ENCODE peak calls at places on chromosomes 13 and 19, in nine cellular contexts. Q is Peyer's patch, P is HCT116, I is IMR-90, H is astrocyte of the spinal cord, M is lower leg skin, V is esophagus squamous epithelium, R is brain microvascular endothelial cell, W is transverse colon. X is an unnamed sample.

GRCh38 chr19:52923782-52924593 is 760 bp upstream of the ZNF888 start:
- DNase-seq in I (no peak), H (no peak), W (peak), P (no peak), Q (peak), V (no peak), M (peak), R (peak), X (peak)

GRCh38 chr13:77916481-77916880 is 2.1 kb downstream of the EDNRB start:
- DNase-seq in R (no peak), V (no peak), W (no peak), M (no peak), H (no peak), I (no peak), P (no peak), Q (no peak), X (no peak)

GRCh38 chr13:74325106-74325505 is 190.9 kb upstream of the KLF12 start:
- DNase-seq in W (no peak), V (no peak), P (no peak), R (peak), H (peak), M (no peak), I (peak), Q (no peak), X (no peak)

GRCh38 chr19:28289294-28290063 is 923.5 kb downstream of the UQCRFS1 start:
- DNase-seq in I (no peak), P (no peak), Q (no peak), V (no peak), H (peak), R (no peak), W (peak), M (no peak), X (no peak)

GRCh38 chr13:66915596-66916185 is 314.4 kb downstream of the PCDH9 start:
- DNase-seq in W (no peak), H (peak), I (peak), Q (no peak), M (no peak), P (no peak), V (no peak), R (peak), X (no peak)

GRCh38 chr13:99307648-99308339 is 595 bp upstream of the GPR183 start:
- DNase-seq in H (peak), P (no peak), I (peak), V (no peak), R (peak), W (peak), Q (peak), M (no peak), X (peak)

GRCh38 chr19:1853295-1854031 is 5.2 kb upstream of the REXO1 start:
- DNase-seq in P (peak), V (no peak), W (peak), M (peak), H (peak), Q (peak), R (peak), I (peak), X (peak)

GRCh38 chr19:6556480-6556879 is 25.7 kb downstream of the TNFSF9 start:
- DNase-seq in W (no peak), V (no peak), H (no peak), Q (no peak), R (peak), I (no peak), P (no peak), M (no peak), X (no peak)

GRCh38 chr13:46586766-46587509 is 34.0 kb downstream of the LRCH1 start:
- DNase-seq in V (no peak), M (no peak), P (no peak), W (no peak), R (no peak), I (no peak), H (no peak), Q (no peak), X (no peak)

GRCh38 chr19:34452671-34453253 is 24.6 kb downstream of the UBA2 start:
- DNase-seq in I (peak), M (no peak), P (no peak), Q (no peak), R (no peak), W (no peak), H (no peak), V (no peak), X (no peak)

GRCh38 chr13:83589816-83590215 is 292.5 kb downstream of the SLITRK1 start:
- DNase-seq in I (no peak), W (no peak), H (no peak), M (no peak), P (no peak), Q (no peak), V (no peak), R (no peak), X (no peak)

GRCh38 chr19:4568884-4569283 is 9.4 kb upstream of the SEMA6B start:
- DNase-seq in I (no peak), W (no peak), P (no peak), M (no peak), V (no peak), R (no peak), Q (no peak), H (no peak), X (no peak)

GRCh38 chr13:62706035-62706434 is 1290.4 kb upstream of the PCDH20 start:
- DNase-seq in Q (no peak), W (no peak), R (no peak), P (peak), M (no peak), I (peak), V (no peak), H (no peak), X (no peak)

GRCh38 chr13:28423010-28423409 is 71.9 kb downstream of the FLT1 start:
- DNase-seq in H (no peak), W (peak), R (no peak), Q (peak), P (no peak), I (no peak), V (no peak), M (peak), X (peak)

GRCh38 chr19:47124937-47125668 is 5.5 kb upstream of the SAE1 start:
- DNase-seq in R (peak), V (no peak), Q (no peak), P (peak), M (no peak), I (peak), W (no peak), H (peak), X (no peak)

GRCh38 chr19:32581704-32582164 is 744 bp downstream of the PDCD5 start:
- DNase-seq in R (peak), V (no peak), M (no peak), W (peak), P (no peak), Q (peak), I (peak), H (peak), X (no peak)

GRCh38 chr13:99650410-99650809 is 149.1 kb downstream of the TM9SF2 start:
- DNase-seq in I (no peak), V (no peak), Q (no peak), M (no peak), R (no peak), W (no peak), P (no peak), H (no peak), X (no peak)

GRCh38 chr13:99442273-99442895 is 58.9 kb upstream of the TM9SF2 start:
- DNase-seq in V (no peak), M (peak), R (peak), Q (peak), H (peak), W (peak), P (peak), I (peak), X (no peak)

GRCh38 chr13:77544365-77544764 is 8.9 kb downstream of the SCEL start:
- DNase-seq in I (no peak), V (no peak), Q (peak), P (no peak), M (peak), H (peak), R (peak), W (peak), X (peak)

GRCh38 chr19:33587150-33587549 is 34.6 kb upstream of the CHST8 start:
- DNase-seq in H (no peak), Q (no peak), W (no peak), M (no peak), P (no peak), I (no peak), R (no peak), V (no peak), X (no peak)

GRCh38 chr19:15378529-15379082 is 981 bp downstream of the AKAP8 start:
- DNase-seq in R (peak), W (peak), V (no peak), I (peak), Q (peak), P (no peak), H (peak), M (peak), X (peak)

GRCh38 chr13:45621950-45622349 is 6.4 kb upstream of the ERICH6B start:
- DNase-seq in Q (no peak), I (no peak), W (no peak), V (no peak), M (no peak), P (no peak), H (no peak), R (no peak), X (no peak)

GRCh38 chr19:51354103-51354741 is 12.0 kb downstream of the ETFB start:
- DNase-seq in M (no peak), H (no peak), R (peak), V (no peak), P (no peak), I (no peak), W (no peak), Q (no peak), X (no peak)
- TF ChIP-seq CTCF in M (no peak), H (no peak), R (no peak), V (no peak), P (no peak), I (no peak), W (no peak), Q (no peak), X (no peak)

GRCh38 chr13:20703785-20704458 is 423 bp downstream of the IL17D start:
- DNase-seq in H (peak), Q (peak), M (no peak), I (peak), W (peak), V (peak), P (peak), R (peak), X (peak)
- TF ChIP-seq CTCF in H (peak), Q (peak), M (no peak), I (peak), W (peak), V (no peak), P (no peak), R (peak), X (peak)

GRCh38 chr13:91291078-91291477 is 56.4 kb upstream of the MIR17HG start:
- DNase-seq in P (no peak), W (no peak), I (no peak), H (no peak), V (no peak), Q (no peak), R (no peak), M (no peak), X (no peak)
- TF ChIP-seq CTCF in P (no peak), W (no peak), I (no peak), H (no peak), V (no peak), Q (no peak), R (no peak), M (no peak), X (no peak)

DNA sequence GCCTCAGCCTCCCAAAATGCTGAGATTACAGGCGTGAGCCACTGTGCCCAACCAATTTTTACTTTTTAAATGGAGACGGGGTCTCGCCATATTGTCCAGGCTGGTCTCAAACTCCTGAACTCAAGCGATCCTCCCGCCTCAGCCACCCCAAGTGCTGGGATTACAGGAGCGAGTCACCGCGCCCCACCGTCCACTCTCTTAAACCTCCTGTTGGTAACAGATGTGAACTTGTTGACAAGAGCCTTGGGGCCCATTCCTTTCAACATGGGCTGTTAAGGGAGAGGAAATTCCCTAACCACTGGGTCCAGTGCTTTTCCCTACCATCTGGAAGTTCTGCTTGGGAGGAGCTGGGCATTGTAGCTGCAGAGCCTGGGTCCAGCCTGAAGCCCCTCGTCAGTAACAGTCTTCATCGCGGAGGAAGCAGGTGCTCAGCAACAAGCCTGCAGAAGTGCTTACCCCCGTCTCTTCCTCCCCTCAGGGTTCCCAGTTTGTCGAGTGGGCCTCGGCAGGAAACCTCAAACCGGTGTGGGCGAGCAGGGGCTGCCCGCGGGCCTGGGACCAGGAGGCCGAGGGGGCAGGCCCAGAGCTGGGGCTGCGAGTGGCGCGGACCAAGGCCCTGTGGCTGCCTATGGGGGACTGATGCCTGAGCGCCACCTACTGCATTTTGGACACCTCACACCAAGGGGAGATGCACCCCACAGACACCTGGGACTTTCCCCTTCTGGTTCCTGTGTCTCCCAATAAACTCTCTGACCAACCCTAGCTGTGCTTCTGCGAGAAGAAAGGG is 4.0 kb upstream of the FLT3LG start:
- DNase-seq in M (no peak), R (no peak), P (no peak), H (no peak), I (peak), W (peak), Q (peak), V (no peak), X (no peak)
- TF ChIP-seq CTCF in M (no peak), R (peak), P (peak), H (peak), I (no peak), W (peak), Q (peak), V (no peak), X (peak)

GRCh38 chr13:23570931-23571330 is 719 bp downstream of the TNFRSF19 start:
- DNase-seq in M (no peak), H (peak), I (peak), W (no peak), P (no peak), V (no peak), R (no peak), Q (no peak), X (no peak)
- TF ChIP-seq CTCF in M (no peak), H (peak), I (peak), W (no peak), P (no peak), V (no peak), R (peak), Q (no peak), X (no peak)

GRCh38 chr13:40679586-40679985 is 13.1 kb upstream of the FOXO1 start:
- DNase-seq in H (no peak), V (no peak), W (no peak), I (no peak), M (no peak), R (no peak), Q (no peak), P (no peak), X (no peak)

GRCh38 chr13:40677064-40677463 is 10.6 kb upstream of the FOXO1 start:
- DNase-seq in H (no peak), M (no peak), V (no peak), I (no peak), Q (no peak), P (no peak), W (no peak), R (no peak), X (no peak)

GRCh38 chr13:40681341-40682051 is 15.1 kb upstream of the FOXO1 start:
- DNase-seq in H (no peak), I (no peak), M (no peak), P (no peak), R (no peak), V (no peak), W (no peak), Q (no peak), X (no peak)

GRCh38 chr13:40680659-40681323 is 14.3 kb upstream of the FOXO1 start:
- DNase-seq in H (no peak), M (no peak), W (no peak), R (no peak), P (no peak), V (no peak), Q (no peak), I (no peak), X (no peak)

GRCh38 chr13:40682449-40683240 is 16.2 kb upstream of the FOXO1 start:
- DNase-seq in M (no peak), I (peak), H (peak), P (no peak), V (no peak), W (no peak), R (no peak), Q (no peak), X (no peak)
- TF ChIP-seq CTCF in M (no peak), I (peak), H (peak), P (peak), V (peak), W (peak), R (no peak), Q (peak), X (peak)

DNA sequence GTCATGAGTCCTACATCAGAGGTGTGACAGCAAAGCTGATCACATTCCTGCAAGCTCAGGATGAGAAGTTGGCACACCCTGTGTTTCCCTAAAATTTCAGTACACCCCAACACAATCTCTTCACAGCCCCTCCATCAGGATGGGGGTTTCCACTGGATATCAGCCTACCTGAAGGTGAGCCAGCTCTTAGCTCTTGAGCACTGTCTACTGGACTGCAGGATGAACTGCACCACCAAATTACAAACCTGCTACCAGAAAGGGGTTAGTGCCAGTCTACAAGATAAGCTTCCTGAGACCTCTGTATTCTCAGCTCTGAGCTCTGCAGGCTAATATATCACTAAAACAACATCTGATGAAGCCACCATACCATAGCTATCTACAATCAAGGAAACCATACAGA is 1616.2 kb upstream of the SPRY2 start:
- DNase-seq in Q (no peak), I (no peak), V (no peak), P (no peak), H (no peak), W (no peak), M (no peak), R (no peak), X (no peak)
- TF ChIP-seq CTCF in Q (no peak), I (no peak), V (no peak), P (no peak), H (no peak), W (no peak), M (no peak), R (no peak), X (no peak)

X was measured in lung.